ENCODE peak calls at places on chromosomes 5 and 9, in seven cellular contexts. One of them, this sample, is unnamed.

GRCh38 chr9:86405926-86406325 is 51.7 kb upstream of the TUT7 start:
- DNase-seq in hepatocyte: peak
- DNase-seq in upper lobe of left lung: no peak
- DNase-seq in OCI-LY7: no peak
- DNase-seq in transverse colon: no peak
- DNase-seq in cardiac fibroblast: peak
- DNase-seq in fibroblast of villous mesenchyme: peak
- DNase-seq in this sample: no peak

GRCh38 chr5:137071526-137071925 is 427.6 kb downstream of the SPOCK1 start:
- DNase-seq in hepatocyte: no peak
- DNase-seq in upper lobe of left lung: no peak
- DNase-seq in OCI-LY7: peak
- DNase-seq in transverse colon: no peak
- DNase-seq in cardiac fibroblast: no peak
- DNase-seq in fibroblast of villous mesenchyme: no peak
- DNase-seq in this sample: no peak

GRCh38 chr5:138724470-138725146 is 28.6 kb upstream of the CTNNA1 start:
- DNase-seq in hepatocyte: no peak
- DNase-seq in upper lobe of left lung: no peak
- DNase-seq in OCI-LY7: no peak
- DNase-seq in transverse colon: no peak
- DNase-seq in cardiac fibroblast: peak
- DNase-seq in fibroblast of villous mesenchyme: no peak
- DNase-seq in this sample: no peak

GRCh38 chr9:97742545-97742944 is 45.4 kb upstream of the XPA start:
- DNase-seq in hepatocyte: no peak
- DNase-seq in upper lobe of left lung: no peak
- DNase-seq in OCI-LY7: no peak
- DNase-seq in transverse colon: no peak
- DNase-seq in cardiac fibroblast: no peak
- DNase-seq in fibroblast of villous mesenchyme: no peak
- DNase-seq in this sample: no peak

GRCh38 chr5:170501361-170501760 is 2.5 kb upstream of the KCNIP1 start:
- DNase-seq in hepatocyte: no peak
- DNase-seq in upper lobe of left lung: no peak
- DNase-seq in OCI-LY7: no peak
- DNase-seq in transverse colon: no peak
- DNase-seq in cardiac fibroblast: no peak
- DNase-seq in fibroblast of villous mesenchyme: no peak
- DNase-seq in this sample: no peak

GRCh38 chr5:141872496-141873356 is 5.5 kb downstream of the PCDH1 start:
- DNase-seq in hepatocyte: peak
- DNase-seq in upper lobe of left lung: no peak
- DNase-seq in OCI-LY7: no peak
- DNase-seq in transverse colon: no peak
- DNase-seq in cardiac fibroblast: peak
- DNase-seq in fibroblast of villous mesenchyme: peak
- DNase-seq in this sample: no peak

GRCh38 chr9:124040186-124040920 is 28.8 kb downstream of the LHX2 start:
- DNase-seq in hepatocyte: no peak
- DNase-seq in upper lobe of left lung: no peak
- DNase-seq in OCI-LY7: no peak
- DNase-seq in transverse colon: no peak
- DNase-seq in cardiac fibroblast: peak
- DNase-seq in fibroblast of villous mesenchyme: peak
- DNase-seq in this sample: no peak

GRCh38 chr5:91058575-91058974 is 324.5 kb downstream of the ARRDC3 start:
- DNase-seq in hepatocyte: peak
- DNase-seq in upper lobe of left lung: no peak
- DNase-seq in OCI-LY7: no peak
- DNase-seq in transverse colon: peak
- DNase-seq in cardiac fibroblast: peak
- DNase-seq in fibroblast of villous mesenchyme: no peak
- DNase-seq in this sample: no peak

GRCh38 chr5:178206166-178207101 is 2.1 kb downstream of the HNRNPAB start:
- DNase-seq in hepatocyte: no peak
- DNase-seq in upper lobe of left lung: no peak
- DNase-seq in OCI-LY7: no peak
- DNase-seq in transverse colon: no peak
- DNase-seq in cardiac fibroblast: peak
- DNase-seq in fibroblast of villous mesenchyme: peak
- DNase-seq in this sample: no peak

GRCh38 chr5:124675921-124676846 is 70.3 kb downstream of the ZNF608 start:
- DNase-seq in hepatocyte: no peak
- DNase-seq in upper lobe of left lung: no peak
- DNase-seq in OCI-LY7: no peak
- DNase-seq in transverse colon: no peak
- DNase-seq in cardiac fibroblast: no peak
- DNase-seq in fibroblast of villous mesenchyme: no peak
- DNase-seq in this sample: no peak

GRCh38 chr5:100890514-100891008 is 12.5 kb downstream of the ST8SIA4 start:
- DNase-seq in hepatocyte: no peak
- DNase-seq in upper lobe of left lung: no peak
- DNase-seq in OCI-LY7: peak
- DNase-seq in transverse colon: no peak
- DNase-seq in cardiac fibroblast: peak
- DNase-seq in fibroblast of villous mesenchyme: peak
- DNase-seq in this sample: no peak

GRCh38 chr5:45385321-45386058 is 310.7 kb downstream of the HCN1 start:
- DNase-seq in hepatocyte: no peak
- DNase-seq in upper lobe of left lung: no peak
- DNase-seq in OCI-LY7: no peak
- DNase-seq in transverse colon: no peak
- DNase-seq in cardiac fibroblast: peak
- DNase-seq in fibroblast of villous mesenchyme: no peak
- DNase-seq in this sample: no peak

GRCh38 chr5:72494700-72495124 is 12.5 kb downstream of the ZNF366 start:
- DNase-seq in hepatocyte: no peak
- DNase-seq in upper lobe of left lung: no peak
- DNase-seq in OCI-LY7: no peak
- DNase-seq in transverse colon: no peak
- DNase-seq in cardiac fibroblast: peak
- DNase-seq in fibroblast of villous mesenchyme: peak
- DNase-seq in this sample: no peak

GRCh38 chr5:89043676-89044075 is 160.7 kb upstream of the MEF2C start:
- DNase-seq in hepatocyte: no peak
- DNase-seq in upper lobe of left lung: no peak
- DNase-seq in OCI-LY7: no peak
- DNase-seq in transverse colon: no peak
- DNase-seq in cardiac fibroblast: peak
- DNase-seq in fibroblast of villous mesenchyme: no peak
- DNase-seq in this sample: no peak

GRCh38 chr5:177578331-177578730 is 13.7 kb upstream of the TMED9 start:
- DNase-seq in hepatocyte: no peak
- DNase-seq in upper lobe of left lung: no peak
- DNase-seq in OCI-LY7: no peak
- DNase-seq in transverse colon: no peak
- DNase-seq in cardiac fibroblast: no peak
- DNase-seq in fibroblast of villous mesenchyme: no peak
- DNase-seq in this sample: no peak

GRCh38 chr9:137314561-137315560 is 12.8 kb upstream of the NRARP start:
- DNase-seq in hepatocyte: peak
- DNase-seq in upper lobe of left lung: peak
- DNase-seq in OCI-LY7: no peak
- DNase-seq in transverse colon: no peak
- DNase-seq in cardiac fibroblast: no peak
- DNase-seq in fibroblast of villous mesenchyme: no peak
- DNase-seq in this sample: peak

GRCh38 chr9:38112010-38112409 is 43.0 kb upstream of the SHB start:
- DNase-seq in hepatocyte: no peak
- DNase-seq in upper lobe of left lung: no peak
- DNase-seq in OCI-LY7: no peak
- DNase-seq in transverse colon: no peak
- DNase-seq in cardiac fibroblast: no peak
- DNase-seq in fibroblast of villous mesenchyme: no peak
- DNase-seq in this sample: no peak

GRCh38 chr5:162209005-162209605 is 141.5 kb downstream of the GABRG2 start:
- DNase-seq in hepatocyte: peak
- DNase-seq in upper lobe of left lung: no peak
- DNase-seq in OCI-LY7: peak
- DNase-seq in transverse colon: peak
- DNase-seq in cardiac fibroblast: peak
- DNase-seq in fibroblast of villous mesenchyme: no peak
- DNase-seq in this sample: no peak
- TF ChIP-seq CTCF in hepatocyte: peak
- TF ChIP-seq CTCF in upper lobe of left lung: no peak
- TF ChIP-seq CTCF in OCI-LY7: peak
- TF ChIP-seq CTCF in transverse colon: peak
- TF ChIP-seq CTCF in cardiac fibroblast: peak
- TF ChIP-seq CTCF in fibroblast of villous mesenchyme: no peak
- TF ChIP-seq CTCF in this sample: no peak

DNA sequence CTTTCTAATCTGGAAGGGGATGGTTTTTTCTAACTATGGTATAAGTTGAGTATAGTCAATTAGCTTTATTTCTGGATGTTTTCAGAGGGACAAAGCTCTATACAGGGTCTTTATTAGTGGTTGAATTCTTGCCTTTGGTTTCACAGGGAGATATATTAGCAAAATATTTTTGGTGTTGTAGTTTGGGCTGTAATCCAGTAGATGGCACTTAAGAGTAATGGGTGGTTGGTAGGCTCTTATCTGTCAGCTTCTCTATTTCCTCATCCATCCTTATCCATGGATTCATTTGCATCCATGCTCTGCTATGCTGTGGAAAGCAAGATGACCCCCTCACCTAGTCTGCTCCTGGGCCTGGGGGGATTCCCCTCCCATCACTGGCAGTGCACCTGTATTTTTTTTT is 363.6 kb upstream of the CYLC2 start:
- DNase-seq in hepatocyte: no peak
- DNase-seq in upper lobe of left lung: no peak
- DNase-seq in OCI-LY7: peak
- DNase-seq in transverse colon: no peak
- DNase-seq in cardiac fibroblast: peak
- DNase-seq in fibroblast of villous mesenchyme: no peak
- DNase-seq in this sample: no peak
- TF ChIP-seq CTCF in hepatocyte: no peak
- TF ChIP-seq CTCF in upper lobe of left lung: no peak
- TF ChIP-seq CTCF in OCI-LY7: peak
- TF ChIP-seq CTCF in transverse colon: no peak
- TF ChIP-seq CTCF in cardiac fibroblast: peak
- TF ChIP-seq CTCF in fibroblast of villous mesenchyme: no peak
- TF ChIP-seq CTCF in this sample: no peak

DNA sequence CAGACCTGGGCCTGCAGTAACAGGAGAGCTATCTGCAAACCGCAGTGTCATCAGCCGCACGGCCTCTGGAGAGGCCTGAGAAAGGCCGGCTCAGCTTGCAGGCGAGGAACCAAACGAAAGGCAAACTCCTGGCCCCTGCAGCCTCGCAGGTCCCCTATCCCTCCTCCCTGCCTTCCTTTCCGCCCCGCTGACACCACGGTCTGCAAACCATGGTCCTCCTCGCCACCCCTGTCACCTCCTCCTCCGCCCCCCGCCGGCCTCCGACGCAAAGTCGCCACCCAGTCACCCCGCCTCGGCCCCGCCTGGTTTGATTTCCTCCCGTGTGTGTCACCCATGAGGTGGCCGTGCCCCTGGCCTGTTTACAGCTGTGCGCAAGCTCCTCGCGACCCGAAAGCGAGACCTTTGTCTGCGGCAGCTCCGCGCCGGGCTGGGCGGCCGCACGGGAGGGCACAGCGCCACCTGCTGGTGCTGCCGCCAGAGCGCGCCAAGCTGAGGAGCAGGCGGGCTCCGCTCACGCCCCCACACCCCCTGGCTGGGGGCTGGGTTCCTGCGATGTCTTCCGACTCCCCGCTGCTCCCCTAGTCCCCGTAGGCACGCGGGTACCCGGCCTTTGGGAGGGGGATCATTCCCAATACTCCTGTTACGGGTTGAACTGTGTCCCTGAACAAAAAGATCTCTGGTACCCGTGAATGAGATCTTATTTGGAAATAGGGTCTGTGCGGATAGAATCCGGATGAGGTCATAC is 19.4 kb downstream of the GBGT1 start:
- DNase-seq in hepatocyte: peak
- DNase-seq in upper lobe of left lung: peak
- DNase-seq in OCI-LY7: peak
- DNase-seq in transverse colon: peak
- DNase-seq in cardiac fibroblast: peak
- DNase-seq in fibroblast of villous mesenchyme: peak
- DNase-seq in this sample: peak
- TF ChIP-seq CTCF in hepatocyte: peak
- TF ChIP-seq CTCF in upper lobe of left lung: peak
- TF ChIP-seq CTCF in OCI-LY7: peak
- TF ChIP-seq CTCF in transverse colon: peak
- TF ChIP-seq CTCF in cardiac fibroblast: peak
- TF ChIP-seq CTCF in fibroblast of villous mesenchyme: peak
- TF ChIP-seq CTCF in this sample: peak

GRCh38 chr5:53430618-53431252 is 49.7 kb upstream of the FST start:
- DNase-seq in hepatocyte: peak
- DNase-seq in upper lobe of left lung: no peak
- DNase-seq in OCI-LY7: peak
- DNase-seq in transverse colon: no peak
- DNase-seq in cardiac fibroblast: peak
- DNase-seq in fibroblast of villous mesenchyme: peak
- DNase-seq in this sample: no peak
- TF ChIP-seq CTCF in hepatocyte: peak
- TF ChIP-seq CTCF in upper lobe of left lung: peak
- TF ChIP-seq CTCF in OCI-LY7: peak
- TF ChIP-seq CTCF in transverse colon: no peak
- TF ChIP-seq CTCF in cardiac fibroblast: peak
- TF ChIP-seq CTCF in fibroblast of villous mesenchyme: peak
- TF ChIP-seq CTCF in this sample: no peak

DNA sequence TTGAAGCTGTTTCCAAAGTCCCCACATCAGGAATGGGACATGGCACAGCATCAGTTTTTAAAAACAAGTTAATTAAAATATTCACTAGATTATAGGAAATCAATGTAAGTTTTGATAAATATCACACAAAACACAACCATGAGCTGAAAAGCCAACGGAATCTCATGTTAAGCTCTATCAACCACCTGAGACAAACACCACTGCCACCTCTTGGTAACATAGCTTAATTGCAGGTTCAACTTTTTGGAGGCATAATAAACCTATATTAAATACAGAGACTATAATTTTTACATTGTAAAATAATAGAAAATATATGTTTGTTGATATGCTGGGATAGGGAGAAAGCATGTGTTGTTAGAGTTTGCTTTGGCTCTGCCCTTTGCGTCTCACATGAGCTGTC is 126.1 kb downstream of the SV2C start:
- DNase-seq in hepatocyte: no peak
- DNase-seq in upper lobe of left lung: no peak
- DNase-seq in OCI-LY7: no peak
- DNase-seq in transverse colon: no peak
- DNase-seq in cardiac fibroblast: no peak
- DNase-seq in fibroblast of villous mesenchyme: no peak
- DNase-seq in this sample: no peak
- TF ChIP-seq CTCF in hepatocyte: no peak
- TF ChIP-seq CTCF in upper lobe of left lung: no peak
- TF ChIP-seq CTCF in OCI-LY7: peak
- TF ChIP-seq CTCF in transverse colon: no peak
- TF ChIP-seq CTCF in cardiac fibroblast: no peak
- TF ChIP-seq CTCF in fibroblast of villous mesenchyme: no peak
- TF ChIP-seq CTCF in this sample: no peak

This sample was measured in activated B cell treated with CpG ODN at 0.5 μM for 24 hours.